ENCODE peak calls at places on chromosomes 3 and 15, in nine cellular contexts. Q is spleen; M is right atrium auricular region; C is CD8-positive, alpha-beta T cell; L is AG10803; W is AG04449; T is coronary artery; S is heart right ventricle; G is Panc1. B is an unnamed sample.

GRCh38 chr15:95032181-95032580 is 800.8 kb downstream of the MCTP2 start:
- DNase-seq in M (no peak), T (no peak), S (no peak), L (peak; percentile 25), C (no peak), W (no peak), Q (no peak), G (no peak), B (no peak)

GRCh38 chr3:34198309-34198708 is 399.9 kb downstream of the PDCD6IP start:
- DNase-seq in M (no peak), C (no peak), Q (no peak), L (no peak), G (no peak), W (no peak), S (no peak), T (no peak), B (no peak)

GRCh38 chr3:66795365-66795764 is 202.7 kb upstream of the KBTBD8 start:
- DNase-seq in W (peak; percentile 54), T (no peak), G (no peak), M (no peak), C (no peak), L (peak; percentile 67), S (no peak), Q (no peak), B (peak; percentile 16)

GRCh38 chr15:45670511-45670910 is 35.7 kb downstream of the SQOR start:
- DNase-seq in C (no peak), G (no peak), S (no peak), M (no peak), Q (no peak), W (no peak), T (no peak), L (peak; percentile 87), B (no peak)

GRCh38 chr15:73374599-73374998 is 5.8 kb upstream of the HCN4 start:
- DNase-seq in M (peak; percentile 68), T (no peak), Q (no peak), L (no peak), W (no peak), G (no peak), S (peak; percentile 79), C (no peak), B (no peak)

GRCh38 chr15:68230157-68231100 is 901 bp upstream of the CLN6 start:
- DNase-seq in C (no peak), Q (no peak), T (no peak), L (peak; percentile 15), W (no peak), G (no peak), S (no peak), M (peak; percentile 64), B (no peak)

GRCh38 chr15:70799667-70800450 is 36.5 kb upstream of the UACA start:
- DNase-seq in T (no peak), C (no peak), L (peak; percentile 98), M (no peak), W (peak; percentile 93), G (no peak), Q (no peak), S (no peak), B (peak; percentile 96)

GRCh38 chr3:81516042-81516441 is 245.4 kb downstream of the GBE1 start:
- DNase-seq in Q (no peak), G (no peak), L (no peak), W (no peak), T (no peak), S (no peak), M (no peak), C (no peak), B (no peak)

GRCh38 chr3:9280477-9281219 is 31.2 kb upstream of the SRGAP3 start:
- DNase-seq in S (no peak), C (no peak), M (no peak), W (no peak), L (peak; percentile 48), T (no peak), G (no peak), Q (no peak), B (no peak)

GRCh38 chr15:62163847-62164499 is 1.1 kb downstream of the C2CD4B start:
- DNase-seq in L (no peak), M (no peak), T (no peak), S (peak; percentile 21), G (no peak), Q (peak; percentile 73), C (no peak), W (no peak), B (no peak)

GRCh38 chr3:62183087-62183486 is 190.3 kb downstream of the FEZF2 start:
- DNase-seq in Q (no peak), T (no peak), G (no peak), M (no peak), W (no peak), L (no peak), S (peak; percentile 21), C (no peak), B (no peak)

GRCh38 chr3:167978071-167978470 is 117.7 kb downstream of the GOLIM4 start:
- DNase-seq in M (no peak), W (no peak), C (no peak), Q (no peak), G (no peak), L (no peak), T (no peak), S (no peak), B (no peak)

GRCh38 chr3:150365132-150365604 is 42.9 kb upstream of the TSC22D2 start:
- DNase-seq in C (no peak), W (no peak), M (no peak), L (peak; percentile 54), Q (no peak), S (no peak), G (no peak), T (no peak), B (no peak)

GRCh38 chr3:129602730-129603560 is 3.5 kb downstream of the PLXND1 start:
- DNase-seq in W (peak; percentile 74), S (peak; percentile 79), M (peak; percentile 92), Q (no peak), L (peak; percentile 94), C (no peak), T (peak; percentile 94), G (no peak), B (peak; percentile 77)

GRCh38 chr3:48655586-48655985 is 7.1 kb downstream of the CELSR3 start:
- DNase-seq in Q (peak; percentile 90), L (no peak), T (no peak), W (no peak), C (peak; percentile 76), G (no peak), M (no peak), S (no peak), B (no peak)

GRCh38 chr3:48655063-48655462 is 7.6 kb downstream of the CELSR3 start:
- DNase-seq in W (no peak), G (no peak), Q (no peak), C (no peak), T (no peak), L (no peak), S (no peak), M (no peak), B (no peak)

GRCh38 chr3:48652923-48653715 is 9.6 kb downstream of the CELSR3 start:
- DNase-seq in L (no peak), S (no peak), M (no peak), T (no peak), G (no peak), C (no peak), W (no peak), Q (no peak), B (no peak)

GRCh38 chr3:48656841-48657281 is 5.8 kb downstream of the CELSR3 start:
- DNase-seq in L (no peak), T (no peak), W (no peak), S (no peak), C (peak; percentile 62), M (no peak), Q (no peak), G (no peak), B (no peak)

GRCh38 chr3:48656061-48656840 is 6.4 kb downstream of the CELSR3 start:
- DNase-seq in T (peak; percentile 86), W (no peak), S (peak; percentile 85), M (peak; percentile 77), L (peak; percentile 62), C (peak; percentile 90), G (no peak), Q (peak; percentile 94), B (peak; percentile 10)
- TF ChIP-seq CTCF in T (peak; percentile 56), W (peak; percentile 76), S (peak; percentile 65), M (peak; percentile 82), L (peak; percentile 43), C (peak; percentile 60), G (peak; percentile 82), Q (peak; percentile 77), B (peak; percentile 28)

GRCh38 chr3:100994809-100995208 is 1.6 kb upstream of the ABI3BP start:
- DNase-seq in S (no peak), G (no peak), T (no peak), Q (no peak), W (no peak), L (no peak), C (no peak), M (no peak), B (no peak)

GRCh38 chr3:100992086-100993033 is 861 bp downstream of the ABI3BP start:
- DNase-seq in M (no peak), G (no peak), S (no peak), T (no peak), C (no peak), L (peak; percentile 62), W (no peak), Q (no peak), B (no peak)

GRCh38 chr3:100994187-100994586 is 966 bp upstream of the ABI3BP start:
- DNase-seq in T (no peak), S (no peak), C (no peak), W (no peak), M (no peak), G (no peak), Q (no peak), L (no peak), B (no peak)

GRCh38 chr3:100988080-100988479 is 5.1 kb downstream of the ABI3BP start:
- DNase-seq in M (no peak), G (no peak), T (no peak), L (no peak), Q (no peak), W (no peak), C (no peak), S (no peak), B (no peak)

DNA sequence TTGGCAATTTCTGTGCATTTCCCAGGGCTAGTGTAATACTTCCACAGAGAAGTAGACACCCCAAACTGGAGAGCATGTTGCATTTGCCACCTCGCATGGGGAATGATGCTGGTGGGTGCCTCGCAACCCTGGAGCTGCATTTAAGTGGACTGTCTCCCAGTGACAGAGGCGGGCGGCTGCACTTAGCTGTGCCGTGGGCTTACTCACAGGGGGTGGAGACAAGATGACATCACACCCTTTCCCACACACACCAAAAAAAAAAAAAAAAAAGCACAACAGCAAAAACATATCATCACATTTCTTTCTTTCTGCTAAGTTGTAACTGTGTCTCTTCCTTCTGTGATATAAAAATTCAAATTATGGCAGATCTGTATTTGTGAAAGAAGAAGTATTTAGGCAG is at the start of gene ABI3BP:
- DNase-seq in T (peak; percentile 86), S (peak; percentile 63), Q (peak; percentile 76), G (no peak), L (peak; percentile 87), C (no peak), W (no peak), M (peak; percentile 84), B (peak; percentile 70)
- H3K4me3 ChIP-seq in T (peak within 1 kb of the TSS; percentile 72), S (peak within 1 kb of the TSS; percentile 47), Q (peak within 1 kb of the TSS; percentile 25), G (no peak within 1 kb of the TSS), L (peak within 1 kb of the TSS; percentile 56), C (no peak within 1 kb of the TSS), W (peak within 1 kb of the TSS; percentile 59), M (peak within 1 kb of the TSS; percentile 29), B (peak within 1 kb of the TSS; percentile 48)

GRCh38 chr3:127373701-127374625 is 86.1 kb upstream of the PRR20G start:
- DNase-seq in C (no peak), G (no peak), L (no peak), S (no peak), T (no peak), M (no peak), Q (peak; percentile 54), W (no peak), B (no peak)
- TF ChIP-seq CTCF in C (no peak), G (peak; percentile 86), L (peak; percentile 36), S (peak; percentile 21), T (no peak), M (no peak), Q (no peak), W (no peak), B (peak; percentile 51)

GRCh38 chr15:75502360-75502759 is 50.9 kb upstream of the SIN3A start:
- DNase-seq in Q (no peak), S (no peak), M (no peak), L (no peak), G (no peak), T (no peak), W (no peak), C (no peak), B (no peak)
- H3K4me3 ChIP-seq in Q (no peak overlapping the region), S (no peak overlapping the region), M (no peak overlapping the region), L (no peak overlapping the region), G (no peak overlapping the region), T (no peak overlapping the region), W (no peak overlapping the region), C (no peak overlapping the region), B (no peak overlapping the region)